ENCODE peak calls at places on chromosomes 1 and 21, in ten cellular contexts. One of them, this sample, is unnamed.

GRCh38 chr1:76260279-76260678 is 185.7 kb downstream of the ST6GALNAC3 start:
- DNase-seq in keratinocyte: no peak
- DNase-seq in heart left ventricle: no peak
- DNase-seq in right lobe of liver: no peak
- DNase-seq in suprapubic skin: no peak
- DNase-seq in psoas muscle: no peak
- DNase-seq in right cardiac atrium: no peak
- DNase-seq in ovary: no peak
- DNase-seq in tibial nerve: no peak
- DNase-seq in cardiac muscle cell: no peak
- DNase-seq in this sample: no peak

GRCh38 chr1:23035823-23036452 is 16.7 kb downstream of the KDM1A start:
- DNase-seq in cardiac muscle cell: no peak
- DNase-seq in suprapubic skin: no peak
- DNase-seq in keratinocyte: no peak
- DNase-seq in right lobe of liver: no peak
- DNase-seq in heart left ventricle: no peak
- DNase-seq in tibial nerve: no peak
- DNase-seq in psoas muscle: no peak
- DNase-seq in right cardiac atrium: no peak
- DNase-seq in ovary: no peak
- DNase-seq in this sample: no peak

GRCh38 chr1:7521803-7522202 is 249.3 kb upstream of the VAMP3 start:
- DNase-seq in cardiac muscle cell: no peak
- DNase-seq in psoas muscle: peak
- DNase-seq in ovary: no peak
- DNase-seq in suprapubic skin: no peak
- DNase-seq in heart left ventricle: no peak
- DNase-seq in right lobe of liver: no peak
- DNase-seq in keratinocyte: no peak
- DNase-seq in right cardiac atrium: no peak
- DNase-seq in tibial nerve: no peak
- DNase-seq in this sample: no peak

GRCh38 chr1:195604287-195604686 is 1004.0 kb downstream of the KCNT2 start:
- DNase-seq in heart left ventricle: no peak
- DNase-seq in cardiac muscle cell: no peak
- DNase-seq in psoas muscle: no peak
- DNase-seq in keratinocyte: peak
- DNase-seq in suprapubic skin: no peak
- DNase-seq in right cardiac atrium: no peak
- DNase-seq in ovary: no peak
- DNase-seq in right lobe of liver: no peak
- DNase-seq in tibial nerve: no peak
- DNase-seq in this sample: no peak

GRCh38 chr1:44924835-44925464 is 61.4 kb downstream of the EIF2B3 start:
- DNase-seq in tibial nerve: no peak
- DNase-seq in suprapubic skin: no peak
- DNase-seq in right cardiac atrium: no peak
- DNase-seq in psoas muscle: no peak
- DNase-seq in heart left ventricle: no peak
- DNase-seq in cardiac muscle cell: no peak
- DNase-seq in ovary: no peak
- DNase-seq in right lobe of liver: no peak
- DNase-seq in keratinocyte: no peak
- DNase-seq in this sample: no peak

GRCh38 chr1:118339431-118340146 is 154.6 kb upstream of the SPAG17 start:
- DNase-seq in psoas muscle: no peak
- DNase-seq in right cardiac atrium: no peak
- DNase-seq in heart left ventricle: no peak
- DNase-seq in right lobe of liver: no peak
- DNase-seq in tibial nerve: no peak
- DNase-seq in ovary: no peak
- DNase-seq in suprapubic skin: no peak
- DNase-seq in cardiac muscle cell: no peak
- DNase-seq in keratinocyte: peak
- DNase-seq in this sample: peak

GRCh38 chr1:160639652-160640051 is 7.2 kb downstream of the SLAMF1 start:
- DNase-seq in tibial nerve: no peak
- DNase-seq in right cardiac atrium: no peak
- DNase-seq in psoas muscle: no peak
- DNase-seq in suprapubic skin: no peak
- DNase-seq in heart left ventricle: no peak
- DNase-seq in cardiac muscle cell: no peak
- DNase-seq in ovary: no peak
- DNase-seq in keratinocyte: no peak
- DNase-seq in right lobe of liver: no peak
- DNase-seq in this sample: no peak

GRCh38 chr1:53431725-53432306 is 27.4 kb upstream of the DMRTB1 start:
- DNase-seq in right cardiac atrium: no peak
- DNase-seq in right lobe of liver: no peak
- DNase-seq in cardiac muscle cell: no peak
- DNase-seq in tibial nerve: no peak
- DNase-seq in psoas muscle: no peak
- DNase-seq in keratinocyte: no peak
- DNase-seq in suprapubic skin: no peak
- DNase-seq in heart left ventricle: no peak
- DNase-seq in ovary: no peak
- DNase-seq in this sample: no peak

GRCh38 chr21:27674037-27674436 is 707.1 kb upstream of the ADAMTS5 start:
- DNase-seq in ovary: no peak
- DNase-seq in right cardiac atrium: no peak
- DNase-seq in cardiac muscle cell: no peak
- DNase-seq in keratinocyte: no peak
- DNase-seq in heart left ventricle: no peak
- DNase-seq in tibial nerve: no peak
- DNase-seq in psoas muscle: no peak
- DNase-seq in suprapubic skin: no peak
- DNase-seq in right lobe of liver: no peak
- DNase-seq in this sample: no peak

GRCh38 chr1:48062353-48062752 is 65.2 kb upstream of the TRABD2B start:
- DNase-seq in cardiac muscle cell: no peak
- DNase-seq in right cardiac atrium: no peak
- DNase-seq in keratinocyte: no peak
- DNase-seq in right lobe of liver: peak
- DNase-seq in psoas muscle: no peak
- DNase-seq in ovary: no peak
- DNase-seq in suprapubic skin: no peak
- DNase-seq in heart left ventricle: no peak
- DNase-seq in tibial nerve: no peak
- DNase-seq in this sample: no peak

GRCh38 chr1:91611498-91611917 is 110.9 kb downstream of the CDC7 start:
- DNase-seq in keratinocyte: peak
- DNase-seq in heart left ventricle: no peak
- DNase-seq in right cardiac atrium: no peak
- DNase-seq in cardiac muscle cell: peak
- DNase-seq in tibial nerve: no peak
- DNase-seq in right lobe of liver: no peak
- DNase-seq in psoas muscle: no peak
- DNase-seq in ovary: no peak
- DNase-seq in suprapubic skin: no peak
- DNase-seq in this sample: no peak
- H3K27ac ChIP-seq in keratinocyte: no peak
- H3K27ac ChIP-seq in heart left ventricle: no peak
- H3K27ac ChIP-seq in right cardiac atrium: no peak
- H3K27ac ChIP-seq in cardiac muscle cell: no peak
- H3K27ac ChIP-seq in tibial nerve: no peak
- H3K27ac ChIP-seq in right lobe of liver: no peak
- H3K27ac ChIP-seq in psoas muscle: no peak
- H3K27ac ChIP-seq in ovary: no peak
- H3K27ac ChIP-seq in suprapubic skin: peak
- H3K27ac ChIP-seq in this sample: no peak

GRCh38 chr1:15578921-15579682 is 5.7 kb downstream of the AGMAT start:
- DNase-seq in right cardiac atrium: no peak
- DNase-seq in tibial nerve: no peak
- DNase-seq in cardiac muscle cell: no peak
- DNase-seq in heart left ventricle: no peak
- DNase-seq in right lobe of liver: no peak
- DNase-seq in keratinocyte: no peak
- DNase-seq in ovary: no peak
- DNase-seq in suprapubic skin: no peak
- DNase-seq in psoas muscle: no peak
- DNase-seq in this sample: no peak

GRCh38 chr1:15577691-15578090 is 7.2 kb downstream of the AGMAT start:
- DNase-seq in psoas muscle: no peak
- DNase-seq in suprapubic skin: no peak
- DNase-seq in tibial nerve: no peak
- DNase-seq in keratinocyte: no peak
- DNase-seq in right cardiac atrium: no peak
- DNase-seq in ovary: no peak
- DNase-seq in right lobe of liver: no peak
- DNase-seq in heart left ventricle: no peak
- DNase-seq in cardiac muscle cell: no peak
- DNase-seq in this sample: no peak

GRCh38 chr1:15575549-15576150 is 9.2 kb downstream of the AGMAT start:
- DNase-seq in keratinocyte: no peak
- DNase-seq in ovary: no peak
- DNase-seq in tibial nerve: no peak
- DNase-seq in heart left ventricle: no peak
- DNase-seq in right cardiac atrium: no peak
- DNase-seq in cardiac muscle cell: no peak
- DNase-seq in psoas muscle: no peak
- DNase-seq in right lobe of liver: no peak
- DNase-seq in suprapubic skin: no peak
- DNase-seq in this sample: no peak

GRCh38 chr1:15583016-15583706 is 1.7 kb downstream of the AGMAT start:
- DNase-seq in tibial nerve: no peak
- DNase-seq in heart left ventricle: no peak
- DNase-seq in right cardiac atrium: no peak
- DNase-seq in ovary: no peak
- DNase-seq in cardiac muscle cell: peak
- DNase-seq in suprapubic skin: no peak
- DNase-seq in right lobe of liver: no peak
- DNase-seq in psoas muscle: no peak
- DNase-seq in keratinocyte: no peak
- DNase-seq in this sample: no peak

GRCh38 chr1:15579683-15580047 is 5.2 kb downstream of the AGMAT start:
- DNase-seq in keratinocyte: no peak
- DNase-seq in heart left ventricle: no peak
- DNase-seq in psoas muscle: no peak
- DNase-seq in right lobe of liver: no peak
- DNase-seq in cardiac muscle cell: no peak
- DNase-seq in suprapubic skin: no peak
- DNase-seq in tibial nerve: no peak
- DNase-seq in ovary: no peak
- DNase-seq in right cardiac atrium: no peak
- DNase-seq in this sample: no peak
- H3K27ac ChIP-seq in keratinocyte: no peak
- H3K27ac ChIP-seq in heart left ventricle: no peak
- H3K27ac ChIP-seq in psoas muscle: peak
- H3K27ac ChIP-seq in right lobe of liver: peak
- H3K27ac ChIP-seq in cardiac muscle cell: no peak
- H3K27ac ChIP-seq in suprapubic skin: no peak
- H3K27ac ChIP-seq in tibial nerve: peak
- H3K27ac ChIP-seq in ovary: no peak
- H3K27ac ChIP-seq in right cardiac atrium: no peak
- H3K27ac ChIP-seq in this sample: no peak

GRCh38 chr1:208089971-208090755 is 154.0 kb downstream of the PLXNA2 start:
- DNase-seq in heart left ventricle: peak
- DNase-seq in right lobe of liver: no peak
- DNase-seq in keratinocyte: no peak
- DNase-seq in psoas muscle: no peak
- DNase-seq in suprapubic skin: no peak
- DNase-seq in right cardiac atrium: peak
- DNase-seq in cardiac muscle cell: peak
- DNase-seq in tibial nerve: no peak
- DNase-seq in ovary: peak
- DNase-seq in this sample: no peak
- H3K27ac ChIP-seq in heart left ventricle: peak
- H3K27ac ChIP-seq in right lobe of liver: no peak
- H3K27ac ChIP-seq in keratinocyte: no peak
- H3K27ac ChIP-seq in psoas muscle: peak
- H3K27ac ChIP-seq in suprapubic skin: no peak
- H3K27ac ChIP-seq in right cardiac atrium: peak
- H3K27ac ChIP-seq in cardiac muscle cell: peak
- H3K27ac ChIP-seq in tibial nerve: no peak
- H3K27ac ChIP-seq in ovary: no peak
- H3K27ac ChIP-seq in this sample: no peak

GRCh38 chr21:21200103-21200938 is 202.1 kb downstream of the NCAM2 start:
- DNase-seq in keratinocyte: no peak
- DNase-seq in suprapubic skin: peak
- DNase-seq in right cardiac atrium: peak
- DNase-seq in ovary: no peak
- DNase-seq in heart left ventricle: peak
- DNase-seq in right lobe of liver: no peak
- DNase-seq in psoas muscle: peak
- DNase-seq in cardiac muscle cell: no peak
- DNase-seq in tibial nerve: peak
- DNase-seq in this sample: peak
- H3K27ac ChIP-seq in keratinocyte: no peak
- H3K27ac ChIP-seq in suprapubic skin: peak
- H3K27ac ChIP-seq in right cardiac atrium: no peak
- H3K27ac ChIP-seq in ovary: no peak
- H3K27ac ChIP-seq in heart left ventricle: peak
- H3K27ac ChIP-seq in right lobe of liver: peak
- H3K27ac ChIP-seq in psoas muscle: peak
- H3K27ac ChIP-seq in cardiac muscle cell: no peak
- H3K27ac ChIP-seq in tibial nerve: peak
- H3K27ac ChIP-seq in this sample: peak

DNA sequence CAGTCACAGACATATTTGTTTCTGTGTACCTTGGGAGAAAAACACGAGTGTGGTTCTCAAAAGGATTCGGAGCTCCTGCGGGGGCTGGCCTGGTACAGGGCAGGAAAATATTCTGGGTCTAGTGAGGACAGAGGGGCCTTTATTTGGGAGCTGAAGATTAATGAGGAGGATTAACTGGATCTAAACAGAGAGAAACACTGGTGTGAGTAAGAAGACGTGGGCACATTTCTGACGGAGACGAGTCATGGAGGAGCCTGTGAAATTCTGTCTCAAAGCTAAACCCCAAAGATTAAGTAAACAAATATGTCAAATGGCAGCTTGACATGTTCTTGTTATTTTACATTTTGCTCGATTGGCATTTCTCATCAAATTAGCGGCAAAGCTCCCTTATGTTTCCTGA is 12.7 kb downstream of the PROK1 start:
- DNase-seq in heart left ventricle: no peak
- DNase-seq in right cardiac atrium: no peak
- DNase-seq in psoas muscle: no peak
- DNase-seq in ovary: no peak
- DNase-seq in cardiac muscle cell: no peak
- DNase-seq in keratinocyte: no peak
- DNase-seq in tibial nerve: no peak
- DNase-seq in suprapubic skin: no peak
- DNase-seq in right lobe of liver: no peak
- DNase-seq in this sample: peak
- H3K27ac ChIP-seq in heart left ventricle: no peak
- H3K27ac ChIP-seq in right cardiac atrium: no peak
- H3K27ac ChIP-seq in psoas muscle: no peak
- H3K27ac ChIP-seq in ovary: no peak
- H3K27ac ChIP-seq in cardiac muscle cell: no peak
- H3K27ac ChIP-seq in keratinocyte: peak
- H3K27ac ChIP-seq in tibial nerve: peak
- H3K27ac ChIP-seq in suprapubic skin: no peak
- H3K27ac ChIP-seq in right lobe of liver: no peak
- H3K27ac ChIP-seq in this sample: peak